ENCODE peak calls at places on chromosomes 2 and 18, in nine cellular contexts. Y is RPMI7951; B is effector memory CD8-positive, alpha-beta T cell; X is AG04449; H is T-helper 9 cell; O is foreskin fibroblast; M is SHP77; V is GM04503; N is endothelial cell of umbilical vein. U is an unnamed sample.

GRCh38 chr2:43475922-43476321 is 119.9 kb downstream of the THADA start:
- DNase-seq in Y (no peak), B (no peak), X (no peak), H (no peak), O (no peak), M (no peak), V (no peak), N (no peak), U (no peak)

GRCh38 chr2:8620611-8621382 is 61.1 kb upstream of the ID2 start:
- DNase-seq in Y (no peak), B (no peak), X (no peak), H (no peak), O (no peak), M (no peak), V (no peak), N (no peak), U (no peak)

GRCh38 chr2:224982226-224982625 is 60.0 kb downstream of the DOCK10 start:
- DNase-seq in Y (peak), B (no peak), X (no peak), H (no peak), O (no peak), M (peak), V (no peak), N (no peak), U (no peak)

GRCh38 chr2:53969285-53970094 is 1.3 kb downstream of the PSME4 start:
- DNase-seq in Y (peak), B (no peak), X (no peak), H (no peak), O (peak), M (peak), V (no peak), N (peak), U (no peak)

GRCh38 chr2:236273126-236273525 is 8.9 kb upstream of the ASB18 start:
- DNase-seq in Y (no peak), B (no peak), X (no peak), H (no peak), O (no peak), M (no peak), V (no peak), N (no peak), U (no peak)

GRCh38 chr18:12823892-12824291 is 60.1 kb downstream of the PTPN2 start:
- DNase-seq in Y (no peak), B (no peak), X (no peak), H (no peak), O (no peak), M (no peak), V (no peak), N (no peak), U (no peak)

GRCh38 chr2:20667531-20668401 is 822 bp downstream of the GDF7 start:
- DNase-seq in Y (no peak), B (no peak), X (no peak), H (no peak), O (no peak), M (no peak), V (no peak), N (no peak), U (no peak)

GRCh38 chr2:60551241-60552095 is 2.0 kb downstream of the BCL11A start:
- DNase-seq in Y (no peak), B (no peak), X (no peak), H (no peak), O (no peak), M (peak), V (no peak), N (no peak), U (no peak)

GRCh38 chr2:212619954-212620353 is 81.4 kb upstream of the ERBB4 start:
- DNase-seq in Y (no peak), B (no peak), X (no peak), H (no peak), O (no peak), M (no peak), V (no peak), N (no peak), U (no peak)

GRCh38 chr2:96147593-96148201 is 2.5 kb upstream of the DUSP2 start:
- DNase-seq in Y (no peak), B (no peak), X (no peak), H (no peak), O (no peak), M (no peak), V (no peak), N (no peak), U (no peak)

GRCh38 chr2:179925713-179926112 is 64.3 kb upstream of the ZNF385B start:
- DNase-seq in Y (no peak), B (no peak), X (no peak), H (no peak), O (no peak), M (no peak), V (no peak), N (no peak), U (no peak)

GRCh38 chr2:222861411-222862067 is 703 bp downstream of the ACSL3 start:
- DNase-seq in Y (peak), B (peak), X (no peak), H (no peak), O (no peak), M (no peak), V (no peak), N (peak), U (peak)

GRCh38 chr2:54503192-54503591 is 47.1 kb downstream of the SPTBN1 start:
- DNase-seq in Y (peak), B (no peak), X (no peak), H (peak), O (no peak), M (peak), V (no peak), N (peak), U (no peak)

GRCh38 chr2:161842751-161843433 is 218.7 kb downstream of the SLC4A10 start:
- DNase-seq in Y (no peak), B (no peak), X (no peak), H (no peak), O (no peak), M (no peak), V (no peak), N (no peak), U (no peak)

GRCh38 chr2:101185656-101186055 is 34.5 kb upstream of the TBC1D8 start:
- DNase-seq in Y (no peak), B (no peak), X (no peak), H (no peak), O (no peak), M (no peak), V (no peak), N (no peak), U (no peak)

GRCh38 chr2:201883559-201883958 is 77.2 kb downstream of the CDK15 start:
- DNase-seq in Y (peak), B (no peak), X (no peak), H (no peak), O (no peak), M (no peak), V (no peak), N (no peak), U (no peak)

GRCh38 chr2:34012728-34013302 is 413.7 kb upstream of the FAM98A start:
- DNase-seq in Y (peak), B (no peak), X (no peak), H (no peak), O (no peak), M (peak), V (no peak), N (peak), U (no peak)

GRCh38 chr18:59950215-59950944 is 50.6 kb downstream of the PMAIP1 start:
- DNase-seq in Y (no peak), B (no peak), X (no peak), H (no peak), O (peak), M (no peak), V (no peak), N (no peak), U (no peak)

GRCh38 chr2:40760071-40760666 is 308.3 kb upstream of the SLC8A1 start:
- DNase-seq in Y (peak), B (no peak), X (peak), H (no peak), O (peak), M (no peak), V (no peak), N (peak), U (no peak)

GRCh38 chr2:42917374-42918017 is 125.1 kb upstream of the HAAO start:
- DNase-seq in Y (peak), B (no peak), X (peak), H (no peak), O (peak), M (peak), V (peak), N (peak), U (no peak)

GRCh38 chr18:24482826-24483225 is 22.4 kb downstream of the HRH4 start:
- DNase-seq in Y (no peak), B (no peak), X (no peak), H (no peak), O (no peak), M (no peak), V (no peak), N (no peak), U (no peak)

GRCh38 chr2:96918092-96918753 is 48.3 kb upstream of the SEMA4C start:
- DNase-seq in Y (no peak), B (no peak), X (no peak), H (no peak), O (no peak), M (no peak), V (no peak), N (no peak), U (no peak)

U was measured in CD8-positive, alpha-beta memory T cell.